ENCODE peak calls at places on chromosomes 2 and 18, in five cellular contexts. One of them, this sample, is unnamed.

GRCh38 chr2:11616097-11616687 is 53.8 kb downstream of the NTSR2 start:
- DNase-seq in bronchial epithelial cell: no peak
- DNase-seq in gastrocnemius medialis: no peak
- DNase-seq in stomach: no peak
- DNase-seq in lower leg skin: no peak
- DNase-seq in this sample: no peak

GRCh38 chr2:27256855-27257454 is 5.9 kb downstream of the SLC30A3 start:
- DNase-seq in bronchial epithelial cell: no peak
- DNase-seq in gastrocnemius medialis: no peak
- DNase-seq in stomach: no peak
- DNase-seq in lower leg skin: no peak
- DNase-seq in this sample: no peak

GRCh38 chr2:84894758-84895520 is 10.5 kb upstream of the TMSB10 start:
- DNase-seq in bronchial epithelial cell: no peak
- DNase-seq in gastrocnemius medialis: no peak
- DNase-seq in stomach: no peak
- DNase-seq in lower leg skin: no peak
- DNase-seq in this sample: no peak

GRCh38 chr2:216139884-216140283 is 30.7 kb downstream of the XRCC5 start:
- DNase-seq in bronchial epithelial cell: peak; percentile 41
- DNase-seq in gastrocnemius medialis: no peak
- DNase-seq in stomach: peak; percentile 30
- DNase-seq in lower leg skin: no peak
- DNase-seq in this sample: no peak

GRCh38 chr2:44550571-44550970 is 188.8 kb downstream of the CAMKMT start:
- DNase-seq in bronchial epithelial cell: peak; percentile 80
- DNase-seq in gastrocnemius medialis: no peak
- DNase-seq in stomach: no peak
- DNase-seq in lower leg skin: no peak
- DNase-seq in this sample: no peak

GRCh38 chr2:97747716-97748115 is 34.3 kb downstream of the ZAP70 start:
- DNase-seq in bronchial epithelial cell: no peak
- DNase-seq in gastrocnemius medialis: no peak
- DNase-seq in stomach: no peak
- DNase-seq in lower leg skin: no peak
- DNase-seq in this sample: peak; percentile 4

GRCh38 chr2:27844821-27845255 is 45.3 kb downstream of the RBKS start:
- DNase-seq in bronchial epithelial cell: peak; percentile 70
- DNase-seq in gastrocnemius medialis: no peak
- DNase-seq in stomach: no peak
- DNase-seq in lower leg skin: no peak
- DNase-seq in this sample: peak; percentile 26

GRCh38 chr2:122168799-122169198 is 413.3 kb downstream of the TSN start:
- DNase-seq in bronchial epithelial cell: no peak
- DNase-seq in gastrocnemius medialis: no peak
- DNase-seq in stomach: no peak
- DNase-seq in lower leg skin: no peak
- DNase-seq in this sample: no peak

GRCh38 chr2:234091883-234092282 is 41.4 kb downstream of the SPP2 start:
- DNase-seq in bronchial epithelial cell: peak; percentile 22
- DNase-seq in gastrocnemius medialis: no peak
- DNase-seq in stomach: no peak
- DNase-seq in lower leg skin: no peak
- DNase-seq in this sample: no peak

GRCh38 chr18:43622024-43622423 is 344.7 kb upstream of the SYT4 start:
- DNase-seq in bronchial epithelial cell: no peak
- DNase-seq in gastrocnemius medialis: no peak
- DNase-seq in stomach: no peak
- DNase-seq in lower leg skin: no peak
- DNase-seq in this sample: no peak

GRCh38 chr2:163774862-163775261 is 39.1 kb upstream of the FIGN start:
- DNase-seq in bronchial epithelial cell: peak; percentile 97
- DNase-seq in gastrocnemius medialis: no peak
- DNase-seq in stomach: no peak
- DNase-seq in lower leg skin: no peak
- DNase-seq in this sample: peak; percentile 53

GRCh38 chr18:62199629-62200028 is 12.6 kb downstream of the RELCH start:
- DNase-seq in bronchial epithelial cell: peak; percentile 28
- DNase-seq in gastrocnemius medialis: no peak
- DNase-seq in stomach: no peak
- DNase-seq in lower leg skin: no peak
- DNase-seq in this sample: no peak

GRCh38 chr18:12315911-12316310 is 7.9 kb downstream of the TUBB6 start:
- DNase-seq in bronchial epithelial cell: no peak
- DNase-seq in gastrocnemius medialis: no peak
- DNase-seq in stomach: no peak
- DNase-seq in lower leg skin: no peak
- DNase-seq in this sample: no peak

GRCh38 chr2:7886665-7887064 is 795.2 kb upstream of the ID2 start:
- DNase-seq in bronchial epithelial cell: peak; percentile 66
- DNase-seq in gastrocnemius medialis: no peak
- DNase-seq in stomach: no peak
- DNase-seq in lower leg skin: no peak
- DNase-seq in this sample: no peak

GRCh38 chr18:31740180-31740579 is 20.5 kb downstream of the SLC25A52 start:
- DNase-seq in bronchial epithelial cell: no peak
- DNase-seq in gastrocnemius medialis: no peak
- DNase-seq in stomach: peak; percentile 39
- DNase-seq in lower leg skin: no peak
- DNase-seq in this sample: no peak

GRCh38 chr2:64350996-64351395 is 103.0 kb upstream of the LGALSL start:
- DNase-seq in bronchial epithelial cell: no peak
- DNase-seq in gastrocnemius medialis: no peak
- DNase-seq in stomach: no peak
- DNase-seq in lower leg skin: no peak
- DNase-seq in this sample: no peak

GRCh38 chr2:177315303-177315887 is 50.9 kb upstream of the NFE2L2 start:
- DNase-seq in bronchial epithelial cell: peak; percentile 70
- DNase-seq in gastrocnemius medialis: no peak
- DNase-seq in stomach: no peak
- DNase-seq in lower leg skin: no peak
- DNase-seq in this sample: no peak

GRCh38 chr2:79960035-79960725 is 344.4 kb downstream of the LRRTM1 start:
- DNase-seq in bronchial epithelial cell: no peak
- DNase-seq in gastrocnemius medialis: no peak
- DNase-seq in stomach: no peak
- DNase-seq in lower leg skin: no peak
- DNase-seq in this sample: no peak

GRCh38 chr2:98145070-98145469 is 58.1 kb downstream of the VWA3B start:
- DNase-seq in bronchial epithelial cell: no peak
- DNase-seq in gastrocnemius medialis: no peak
- DNase-seq in stomach: no peak
- DNase-seq in lower leg skin: no peak
- DNase-seq in this sample: no peak

GRCh38 chr18:61448316-61448715 is 115.1 kb downstream of the CDH20 start:
- DNase-seq in bronchial epithelial cell: peak; percentile 10
- DNase-seq in gastrocnemius medialis: no peak
- DNase-seq in stomach: no peak
- DNase-seq in lower leg skin: no peak
- DNase-seq in this sample: no peak

GRCh38 chr2:133673570-133673969 is 105.3 kb upstream of the NCKAP5 start:
- DNase-seq in bronchial epithelial cell: no peak
- DNase-seq in gastrocnemius medialis: no peak
- DNase-seq in stomach: no peak
- DNase-seq in lower leg skin: no peak
- DNase-seq in this sample: no peak

GRCh38 chr2:156779416-156780117 is 343.4 kb downstream of the GPD2 start:
- DNase-seq in bronchial epithelial cell: no peak
- DNase-seq in gastrocnemius medialis: no peak
- DNase-seq in stomach: no peak
- DNase-seq in lower leg skin: no peak
- DNase-seq in this sample: no peak
- TF ChIP-seq CTCF in bronchial epithelial cell: no peak
- TF ChIP-seq CTCF in gastrocnemius medialis: no peak
- TF ChIP-seq CTCF in stomach: no peak
- TF ChIP-seq CTCF in lower leg skin: no peak
- TF ChIP-seq CTCF in this sample: no peak

GRCh38 chr18:26301681-26302080 is 75.4 kb downstream of the TAF4B start:
- DNase-seq in bronchial epithelial cell: no peak
- DNase-seq in gastrocnemius medialis: no peak
- DNase-seq in stomach: no peak
- DNase-seq in lower leg skin: no peak
- DNase-seq in this sample: no peak

GRCh38 chr18:26304511-26304910 is 78.3 kb downstream of the TAF4B start:
- DNase-seq in bronchial epithelial cell: no peak
- DNase-seq in gastrocnemius medialis: no peak
- DNase-seq in stomach: no peak
- DNase-seq in lower leg skin: no peak
- DNase-seq in this sample: no peak

GRCh38 chr18:26312196-26312595 is 86.0 kb downstream of the TAF4B start:
- DNase-seq in bronchial epithelial cell: no peak
- DNase-seq in gastrocnemius medialis: no peak
- DNase-seq in stomach: no peak
- DNase-seq in lower leg skin: no peak
- DNase-seq in this sample: no peak

GRCh38 chr18:26309283-26309682 is 83.0 kb downstream of the TAF4B start:
- DNase-seq in bronchial epithelial cell: peak; percentile 67
- DNase-seq in gastrocnemius medialis: no peak
- DNase-seq in stomach: no peak
- DNase-seq in lower leg skin: no peak
- DNase-seq in this sample: no peak

DNA sequence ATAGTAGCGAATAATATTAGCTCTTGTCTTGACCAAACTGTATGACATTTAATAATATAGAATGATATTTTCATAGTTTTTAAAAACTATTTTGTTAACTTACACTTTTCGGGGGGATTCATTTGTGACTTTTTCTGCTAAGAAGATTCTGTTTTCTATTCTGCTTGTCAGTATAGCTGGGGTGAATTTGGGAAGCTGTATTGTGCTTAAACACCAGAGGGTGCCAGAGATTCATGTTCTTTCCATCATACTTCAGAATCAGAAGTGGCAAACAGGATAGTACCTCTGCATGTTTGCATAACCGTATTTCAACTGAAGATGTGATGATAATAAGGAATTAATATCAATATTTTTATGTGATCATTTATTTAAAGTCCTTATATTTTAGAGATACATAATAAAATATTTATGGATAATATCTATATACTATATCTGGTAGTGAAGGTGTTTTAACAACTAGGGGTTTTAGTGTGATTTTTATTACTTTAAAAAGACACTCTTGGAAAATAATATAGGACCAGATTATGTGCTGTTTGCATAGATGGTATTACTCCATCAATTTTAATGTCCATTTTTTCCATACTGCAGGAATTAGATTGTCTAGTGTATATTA is 81.0 kb downstream of the TAF4B start:
- DNase-seq in bronchial epithelial cell: peak; percentile 63
- DNase-seq in gastrocnemius medialis: no peak
- DNase-seq in stomach: no peak
- DNase-seq in lower leg skin: no peak
- DNase-seq in this sample: no peak
- TF ChIP-seq CTCF in bronchial epithelial cell: peak; percentile 56
- TF ChIP-seq CTCF in gastrocnemius medialis: no peak
- TF ChIP-seq CTCF in stomach: peak; percentile 32
- TF ChIP-seq CTCF in lower leg skin: no peak
- TF ChIP-seq CTCF in this sample: peak; percentile 71

DNA sequence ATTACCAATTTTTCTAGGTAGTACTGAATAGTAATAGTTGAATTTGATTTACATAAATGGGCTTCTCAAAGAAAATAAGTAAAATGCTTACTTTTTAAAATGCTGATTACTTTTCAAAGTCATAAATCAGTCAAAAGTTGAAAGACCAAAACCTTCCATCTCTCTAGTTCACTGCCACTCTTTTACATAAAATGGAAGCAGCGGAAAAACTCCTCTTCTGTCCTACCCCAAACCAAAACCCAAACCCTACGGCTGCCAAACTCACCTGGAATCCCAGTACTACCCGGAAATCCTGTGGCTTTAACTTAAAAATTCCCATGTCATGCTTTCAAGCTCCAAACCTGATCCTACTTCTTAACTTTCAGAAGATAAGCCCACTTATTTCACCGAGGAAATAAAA is 81.2 kb upstream of the MAPRE2 start:
- DNase-seq in bronchial epithelial cell: no peak
- DNase-seq in gastrocnemius medialis: no peak
- DNase-seq in stomach: no peak
- DNase-seq in lower leg skin: no peak
- DNase-seq in this sample: no peak
- TF ChIP-seq CTCF in bronchial epithelial cell: no peak
- TF ChIP-seq CTCF in gastrocnemius medialis: no peak
- TF ChIP-seq CTCF in stomach: no peak
- TF ChIP-seq CTCF in lower leg skin: no peak
- TF ChIP-seq CTCF in this sample: no peak

DNA sequence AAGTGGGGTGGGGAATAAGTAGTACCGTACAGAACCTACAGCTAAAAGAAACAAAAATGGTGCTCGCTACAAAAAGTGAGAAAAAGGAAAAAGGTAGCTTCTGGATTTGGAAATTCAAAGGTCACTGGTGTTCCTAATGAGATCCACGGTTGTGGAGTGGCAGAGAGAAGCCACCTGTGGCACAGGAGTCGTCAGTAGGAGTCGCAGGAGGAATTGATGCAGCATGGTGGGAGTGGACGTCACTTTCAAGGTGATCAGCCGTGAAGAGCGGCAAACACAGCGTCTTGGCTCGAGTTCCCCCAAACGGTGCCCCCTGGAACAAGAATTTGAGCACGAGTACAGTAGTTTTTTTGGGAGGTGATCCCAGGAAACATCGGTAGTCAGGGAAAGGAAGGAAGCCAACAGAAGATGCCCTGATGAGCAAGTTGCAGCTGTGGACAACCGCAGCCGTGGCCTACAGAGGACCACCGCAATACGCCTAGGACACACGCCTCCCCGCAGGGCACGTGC is 1.4 kb upstream of the TTL start:
- DNase-seq in bronchial epithelial cell: no peak
- DNase-seq in gastrocnemius medialis: no peak
- DNase-seq in stomach: no peak
- DNase-seq in lower leg skin: no peak
- DNase-seq in this sample: no peak
- TF ChIP-seq CTCF in bronchial epithelial cell: peak; percentile 32
- TF ChIP-seq CTCF in gastrocnemius medialis: no peak
- TF ChIP-seq CTCF in stomach: no peak
- TF ChIP-seq CTCF in lower leg skin: no peak
- TF ChIP-seq CTCF in this sample: no peak

GRCh38 chr2:113407446-113408099 is 29.9 kb upstream of the ZNG1B start:
- DNase-seq in bronchial epithelial cell: peak; percentile 73
- DNase-seq in gastrocnemius medialis: no peak
- DNase-seq in stomach: no peak
- DNase-seq in lower leg skin: no peak
- DNase-seq in this sample: no peak
- TF ChIP-seq CTCF in bronchial epithelial cell: peak; percentile 51
- TF ChIP-seq CTCF in gastrocnemius medialis: no peak
- TF ChIP-seq CTCF in stomach: no peak
- TF ChIP-seq CTCF in lower leg skin: no peak
- TF ChIP-seq CTCF in this sample: peak; percentile 28

GRCh38 chr2:240136671-240137292 is 677 bp upstream of the COPS9 start:
- DNase-seq in bronchial epithelial cell: no peak
- DNase-seq in gastrocnemius medialis: no peak
- DNase-seq in stomach: no peak
- DNase-seq in lower leg skin: no peak
- DNase-seq in this sample: no peak
- TF ChIP-seq CTCF in bronchial epithelial cell: no peak
- TF ChIP-seq CTCF in gastrocnemius medialis: no peak
- TF ChIP-seq CTCF in stomach: no peak
- TF ChIP-seq CTCF in lower leg skin: no peak
- TF ChIP-seq CTCF in this sample: no peak

This sample was measured in BJ.